ENCODE peak calls at places on chromosomes 3 and 15, in seven cellular contexts. B is fibroblast of pulmonary artery; T is thoracic aorta; E is upper lobe of right lung; F is CD4-positive, alpha-beta T cell; M is neural crest cell; W is osteocyte. P is an unnamed sample.

GRCh38 chr15:50065264-50065663 is 53.8 kb downstream of the ATP8B4 start:
- DNase-seq in T (no peak), F (no peak), E (no peak), M (no peak), W (no peak), B (no peak), P (no peak)

GRCh38 chr3:42055291-42055690 is 35.9 kb upstream of the TRAK1 start:
- DNase-seq in E (no peak), T (no peak), M (no peak), W (no peak), F (no peak), B (peak; percentile 82), P (no peak)

GRCh38 chr3:186869253-186870235 is 27.0 kb downstream of the ADIPOQ start:
- DNase-seq in E (no peak), W (no peak), M (no peak), B (peak; percentile 36), T (no peak), F (no peak), P (no peak)

GRCh38 chr3:79517766-79518413 is 249.9 kb downstream of the ROBO1 start:
- DNase-seq in W (no peak), F (no peak), E (no peak), T (no peak), M (no peak), B (peak; percentile 72), P (no peak)

GRCh38 chr3:45572755-45573154 is 21.8 kb upstream of the LIMD1 start:
- DNase-seq in E (no peak), M (no peak), T (no peak), B (no peak), W (no peak), F (no peak), P (peak; percentile 34)

GRCh38 chr3:184231671-184232070 is 2.3 kb downstream of the VWA5B2 start:
- DNase-seq in W (no peak), F (no peak), E (no peak), T (no peak), M (no peak), B (no peak), P (no peak)

GRCh38 chr3:184609861-184610365 is 48.3 kb downstream of the EPHB3 start:
- DNase-seq in T (no peak), M (no peak), W (no peak), E (peak; percentile 32), F (no peak), B (no peak), P (no peak)

GRCh38 chr3:139121513-139122220 is 77.0 kb upstream of the PRR23C start:
- DNase-seq in E (no peak), W (peak; percentile 42), T (no peak), M (no peak), F (no peak), B (peak; percentile 65), P (peak; percentile 84)

GRCh38 chr3:2029559-2029958 is 69.1 kb upstream of the CNTN4 start:
- DNase-seq in B (no peak), W (no peak), E (no peak), T (no peak), F (no peak), M (no peak), P (no peak)

GRCh38 chr3:59885103-59885502 is 835.3 kb upstream of the CFAP20DC start:
- DNase-seq in E (no peak), T (no peak), M (no peak), W (no peak), F (no peak), B (no peak), P (no peak)

GRCh38 chr15:72961326-72961725 is 90.9 kb upstream of the NEO1 start:
- DNase-seq in T (no peak), E (no peak), B (no peak), W (no peak), F (no peak), M (no peak), P (no peak)

GRCh38 chr15:83310521-83311456 is 26.3 kb upstream of the BNC1 start:
- DNase-seq in T (no peak), W (no peak), M (no peak), E (no peak), F (no peak), B (peak; percentile 86), P (no peak)

GRCh38 chr3:150371741-150372254 is 36.3 kb upstream of the TSC22D2 start:
- DNase-seq in T (peak; percentile 34), B (peak; percentile 99), W (no peak), E (no peak), M (no peak), F (no peak), P (peak; percentile 80)

GRCh38 chr3:106333911-106334618 is 465.3 kb upstream of the CBLB start:
- DNase-seq in W (no peak), M (no peak), B (peak; percentile 48), F (no peak), T (no peak), E (no peak), P (no peak)

GRCh38 chr15:22979069-22979698 is 984 bp downstream of the CYFIP1 start:
- DNase-seq in W (no peak), E (peak; percentile 84), M (peak; percentile 50), T (no peak), F (no peak), B (peak; percentile 52), P (no peak)

GRCh38 chr3:188950832-188951489 is 220.8 kb upstream of the TPRG1 start:
- DNase-seq in F (peak; percentile 5), T (peak; percentile 67), W (no peak), E (peak; percentile 68), M (no peak), B (peak; percentile 99), P (peak; percentile 92)

GRCh38 chr15:50933353-50933752 is 24.9 kb downstream of the AP4E1 start:
- DNase-seq in E (no peak), T (no peak), W (no peak), B (no peak), F (no peak), M (no peak), P (no peak)

GRCh38 chr15:54962637-54963036 is 234.1 kb downstream of the RSL24D1 start:
- DNase-seq in B (no peak), M (no peak), W (no peak), E (no peak), T (no peak), F (no peak), P (no peak)

GRCh38 chr15:57654136-57654845 is 52.2 kb upstream of the POLR2M start:
- DNase-seq in B (peak; percentile 65), E (no peak), M (no peak), F (no peak), T (no peak), W (no peak), P (no peak)

GRCh38 chr3:121651684-121652083 is 9.0 kb downstream of the HCLS1 start:
- DNase-seq in F (no peak), E (no peak), W (no peak), T (no peak), B (peak; percentile 34), M (no peak), P (no peak)

GRCh38 chr15:84142888-84143337 is 92.7 kb upstream of the GOLGA6L4 start:
- DNase-seq in T (no peak), E (peak; percentile 74), M (peak; percentile 80), F (peak; percentile 66), W (no peak), B (peak; percentile 89), P (peak; percentile 82)

GRCh38 chr3:189699873-189700272 is 68.7 kb downstream of the TP63 start:
- DNase-seq in B (no peak), E (no peak), F (no peak), M (no peak), T (no peak), W (no peak), P (no peak)

GRCh38 chr3:43526956-43527355 is 94.9 kb downstream of the ANO10 start:
- DNase-seq in T (no peak), B (no peak), M (no peak), F (no peak), W (no peak), E (no peak), P (no peak)

GRCh38 chr3:187130346-187131066 is 8.8 kb downstream of the RPL39L start:
- DNase-seq in B (peak; percentile 89), T (no peak), M (no peak), E (no peak), W (no peak), F (peak; percentile 20), P (peak; percentile 41)

GRCh38 chr15:93052090-93052892 is 36.7 kb downstream of the RGMA start:
- DNase-seq in W (no peak), T (no peak), F (no peak), E (no peak), M (no peak), B (no peak), P (no peak)

DNA sequence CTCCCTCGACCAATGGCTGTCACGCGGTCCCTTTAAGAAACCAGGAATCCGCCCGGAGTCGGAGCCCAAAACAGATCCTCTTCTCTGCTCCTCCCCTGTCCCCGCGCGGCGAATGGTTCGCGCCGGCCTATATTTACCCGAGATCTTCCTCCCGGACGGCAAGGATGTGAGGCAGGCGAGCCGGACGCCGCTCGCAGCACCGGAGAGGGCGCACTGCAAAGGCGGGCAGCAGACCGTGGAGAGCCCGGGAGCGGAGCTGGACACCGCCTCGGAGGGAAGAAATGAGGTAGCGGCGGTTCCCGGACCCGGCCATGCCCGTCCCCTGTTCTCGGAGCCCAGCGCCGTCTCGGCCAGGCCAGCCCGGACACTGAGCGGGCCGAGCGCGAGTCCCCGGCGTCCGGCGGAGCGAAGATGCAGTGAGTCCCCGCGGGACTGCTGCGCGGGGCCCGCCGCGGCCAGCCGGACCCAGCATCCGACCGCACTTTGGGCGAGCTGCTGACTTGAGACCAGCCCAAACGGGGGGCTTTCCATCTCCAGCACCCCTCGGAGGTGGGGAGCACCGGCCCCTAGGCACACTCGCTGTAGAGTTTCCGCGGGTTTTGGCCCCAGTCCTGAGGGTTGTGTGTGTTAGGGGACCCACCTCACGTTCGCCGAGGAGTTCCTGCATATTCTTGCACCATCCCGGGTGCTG is at the start of gene FAM43A:
- DNase-seq in B (peak; percentile 98), W (peak; percentile 97), M (peak; percentile 74), T (peak; percentile 62), F (peak; percentile 61), E (peak; percentile 92), P (peak; percentile 99)
- TF ChIP-seq CTCF in B (peak; percentile 29), W (peak; percentile 43), M (peak; percentile 27), T (peak; percentile 22), F (no peak), E (peak; percentile 25), P (no peak)

GRCh38 chr3:137294839-137295238 is 337.1 kb downstream of the IL20RB start:
- DNase-seq in E (no peak), B (no peak), F (no peak), T (no peak), W (no peak), M (no peak), P (no peak)
- TF ChIP-seq CTCF in E (no peak), B (no peak), F (no peak), T (no peak), W (no peak), M (no peak), P (no peak)

DNA sequence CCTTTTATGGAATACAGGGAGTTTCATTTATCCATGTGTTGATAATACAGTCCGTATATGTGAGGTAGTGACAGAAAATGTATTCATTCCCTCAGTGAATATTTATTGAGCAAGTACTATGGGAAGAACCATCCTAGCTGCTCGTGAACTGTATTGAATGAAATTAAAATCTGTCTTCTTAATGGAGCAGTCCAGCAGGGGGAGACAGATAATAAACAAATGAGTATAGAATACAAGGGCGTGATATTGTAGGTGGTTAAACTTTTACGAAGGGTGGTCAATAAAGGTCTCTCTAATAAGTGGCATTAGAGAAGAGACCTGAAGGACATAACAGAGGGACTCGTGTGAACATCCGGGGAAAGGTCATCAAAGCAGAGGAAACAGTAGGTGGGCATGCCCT is 62.7 kb upstream of the OSTN start:
- DNase-seq in T (no peak), F (no peak), B (peak; percentile 62), M (no peak), W (no peak), E (no peak), P (no peak)
- TF ChIP-seq CTCF in T (no peak), F (no peak), B (peak; percentile 59), M (peak; percentile 34), W (peak; percentile 51), E (peak; percentile 38), P (no peak)

GRCh38 chr3:171457263-171458055 is 2.7 kb downstream of the TNIK start:
- DNase-seq in B (no peak), T (no peak), F (no peak), M (peak; percentile 14), E (no peak), W (no peak), P (no peak)
- TF ChIP-seq CTCF in B (no peak), T (no peak), F (no peak), M (no peak), E (no peak), W (no peak), P (no peak)